ENCODE peak calls at places on chromosome 5, in five cellular contexts. N is cardiac septum; H is A172; T is stimulated activated CD8-positive, alpha-beta memory T cell treated with anti-CD3 and anti-CD28 coated beads, Interleukin-12 subunit alpha, Interleukin-12 subunit beta, amount 100 ng/mL, for 4 hours; S is HT1080. Y is an unnamed sample.

GRCh38 chr5:102807878-102808502 is 52.9 kb downstream of the PAM start:
- DNase-seq in N (no peak), H (peak), T (no peak), S (peak), Y (no peak)

GRCh38 chr5:68139601-68140441 is 75.7 kb upstream of the PIK3R1 start:
- DNase-seq in N (no peak), H (no peak), T (no peak), S (no peak), Y (no peak)

GRCh38 chr5:72134226-72134625 is 27.0 kb downstream of the MAP1B start:
- DNase-seq in N (no peak), H (no peak), T (no peak), S (peak), Y (no peak)

GRCh38 chr5:15489571-15490235 is 10.3 kb upstream of the FBXL7 start:
- DNase-seq in N (no peak), H (peak), T (no peak), S (no peak), Y (no peak)

GRCh38 chr5:153941265-153941664 is 97.4 kb downstream of the FAM114A2 start:
- DNase-seq in N (no peak), H (no peak), T (no peak), S (no peak), Y (no peak)

GRCh38 chr5:167489202-167489601 is 802.2 kb upstream of the WWC1 start:
- DNase-seq in N (no peak), H (peak), T (no peak), S (peak), Y (no peak)

GRCh38 chr5:78279194-78279593 is 15.3 kb downstream of the AP3B1 start:
- DNase-seq in N (no peak), H (no peak), T (no peak), S (no peak), Y (no peak)

GRCh38 chr5:148070621-148071020 is 6.8 kb downstream of the SPINK5 start:
- DNase-seq in N (no peak), H (no peak), T (no peak), S (no peak), Y (no peak)

GRCh38 chr5:592158-592557 is 20.0 kb upstream of the CEP72 start:
- DNase-seq in N (peak), H (no peak), T (no peak), S (no peak), Y (no peak)

GRCh38 chr5:132979976-132980375 is 16.5 kb upstream of the AFF4 start:
- DNase-seq in N (no peak), H (no peak), T (no peak), S (no peak), Y (no peak)

GRCh38 chr5:54090495-54091084 is 219.8 kb downstream of the ARL15 start:
- DNase-seq in N (no peak), H (peak), T (no peak), S (peak), Y (no peak)

GRCh38 chr5:32450952-32451351 is 6.4 kb upstream of the ZFR start:
- DNase-seq in N (no peak), H (no peak), T (no peak), S (no peak), Y (no peak)

GRCh38 chr5:98768160-98769005 is 5.1 kb upstream of the RGMB start:
- DNase-seq in N (no peak), H (peak), T (no peak), S (peak), Y (no peak)

GRCh38 chr5:157431544-157432200 is 28.3 kb upstream of the NIPAL4 start:
- DNase-seq in N (no peak), H (peak), T (no peak), S (peak), Y (no peak)

GRCh38 chr5:128498844-128499455 is 39.1 kb downstream of the FBN2 start:
- DNase-seq in N (no peak), H (peak), T (no peak), S (peak), Y (no peak)

GRCh38 chr5:133967715-133968056 is 739 bp downstream of the C5orf15 start:
- DNase-seq in N (no peak), H (peak), T (no peak), S (peak), Y (no peak)

GRCh38 chr5:175687231-175687701 is 29.4 kb downstream of the HRH2 start:
- DNase-seq in N (peak), H (no peak), T (no peak), S (no peak), Y (peak)

GRCh38 chr5:156329197-156329611 is 2.2 kb downstream of the SGCD start:
- DNase-seq in N (no peak), H (no peak), T (no peak), S (no peak), Y (peak)

GRCh38 chr5:139657363-139658321 is 9.5 kb downstream of the CXXC5 start:
- DNase-seq in N (no peak), H (peak), T (no peak), S (no peak), Y (no peak)

GRCh38 chr5:110625376-110625999 is 101.0 kb downstream of the TMEM232 start:
- DNase-seq in N (no peak), H (peak), T (no peak), S (no peak), Y (no peak)

GRCh38 chr5:87541033-87541432 is 128.3 kb upstream of the CCNH start:
- DNase-seq in N (no peak), H (peak), T (no peak), S (peak), Y (peak)

GRCh38 chr5:43702815-43703214 is 99.8 kb downstream of the NNT start:
- DNase-seq in N (no peak), H (no peak), T (no peak), S (no peak), Y (no peak)

Y was measured in left ventricle myocardium inferior.